ENCODE peak calls at places on chromosome 5, in six cellular contexts. G is GM23338, N is SK-N-SH, T is HCT116, E is HepG2, J is K562. S is an unnamed sample. For H3K4me1 and H3K27me3, the result is how much of the 10 kb centered on the place peaks cover.

GRCh38 chr5:173201636-173202265 is 33.3 kb downstream of the NKX2-5 start:
- DNase-seq in G (no peak), N (no peak), T (peak), E (peak), J (no peak), S (peak)

GRCh38 chr5:83253731-83254130 is 176.4 kb downstream of the XRCC4 start:
- DNase-seq in G (peak), N (no peak), T (no peak), E (no peak), J (no peak), S (no peak)

GRCh38 chr5:14476791-14477435 is 104.7 kb upstream of the OTULINL start:
- DNase-seq in G (no peak), N (no peak), T (no peak), E (no peak), J (no peak), S (peak)

GRCh38 chr5:64165500-64166200 is at the start of gene RNF180:
- DNase-seq in G (peak), N (peak), T (no peak), E (no peak), J (no peak), S (no peak)

GRCh38 chr5:40746703-40747102 is 9.1 kb downstream of the TTC33 start:
- DNase-seq in G (no peak), N (no peak), T (no peak), E (no peak), J (no peak), S (no peak)

GRCh38 chr5:7902993-7903625 is 34.2 kb downstream of the MTRR start:
- DNase-seq in G (no peak), N (no peak), T (no peak), E (no peak), J (no peak), S (no peak)

GRCh38 chr5:96709152-96709821 is 47.1 kb downstream of the CAST start:
- DNase-seq in G (no peak), N (no peak), T (no peak), E (no peak), J (no peak), S (no peak)

GRCh38 chr5:132458651-132459030 is 31.9 kb downstream of the IRF1 start:
- DNase-seq in G (no peak), N (no peak), T (no peak), E (no peak), J (no peak), S (no peak)

GRCh38 chr5:150670961-150671337 is 9.9 kb downstream of the MYOZ3 start:
- DNase-seq in G (no peak), N (no peak), T (no peak), E (no peak), J (no peak), S (no peak)

GRCh38 chr5:181205735-181206401 is 872 bp upstream of the TRIM7 start:
- DNase-seq in G (no peak), N (no peak), T (no peak), E (no peak), J (no peak), S (no peak)

GRCh38 chr5:124912653-124913328 is 166.4 kb upstream of the ZNF608 start:
- DNase-seq in G (no peak), N (no peak), T (no peak), E (no peak), J (no peak), S (no peak)

GRCh38 chr5:52150501-52150900 is 637.2 kb upstream of the ITGA1 start:
- DNase-seq in G (peak), N (no peak), T (no peak), E (peak), J (no peak), S (no peak)

GRCh38 chr5:168228668-168229067 is 62.8 kb upstream of the WWC1 start:
- DNase-seq in G (no peak), N (no peak), T (no peak), E (no peak), J (no peak), S (no peak)

GRCh38 chr5:146001544-146002185 is 65.3 kb downstream of the SH3RF2 start:
- DNase-seq in G (no peak), N (no peak), T (no peak), E (no peak), J (no peak), S (no peak)

GRCh38 chr5:179416114-179416730 is 71.0 kb upstream of the ADAMTS2 start:
- DNase-seq in G (no peak), N (peak), T (no peak), E (no peak), J (no peak), S (no peak)

GRCh38 chr5:81303563-81303962 is 2.2 kb downstream of the ZCCHC9 start:
- DNase-seq in G (no peak), N (no peak), T (no peak), E (peak), J (no peak), S (peak)

GRCh38 chr5:155189981-155190380 is 176.4 kb downstream of the KIF4B start:
- DNase-seq in G (peak), N (no peak), T (no peak), E (peak), J (no peak), S (no peak)

GRCh38 chr5:174723315-174723978 is 935 bp upstream of the MSX2 start:
- DNase-seq in G (no peak), N (no peak), T (no peak), E (no peak), J (no peak), S (no peak)

GRCh38 chr5:67375606-67376005 is 179.0 kb upstream of the CD180 start:
- DNase-seq in G (no peak), N (no peak), T (no peak), E (no peak), J (peak), S (no peak)

GRCh38 chr5:160250826-160251225 is 21.5 kb downstream of the FABP6 start:
- DNase-seq in G (no peak), N (no peak), T (no peak), E (no peak), J (no peak), S (no peak)

GRCh38 chr5:159341914-159342313 is 11.6 kb upstream of the IL12B start:
- DNase-seq in G (no peak), N (peak), T (peak), E (peak), J (peak), S (no peak)

GRCh38 chr5:17412760-17413671 is 85.0 kb upstream of the TAF11L2 start:
- DNase-seq in G (no peak), N (no peak), T (no peak), E (no peak), J (peak), S (no peak)

GRCh38 chr5:165757756-165758155 is 2252.3 kb downstream of the MAT2B start:
- DNase-seq in G (peak), N (no peak), T (no peak), E (no peak), J (no peak), S (no peak)

GRCh38 chr5:133140311-133140710 is 88.5 kb downstream of the HSPA4 start:
- DNase-seq in G (no peak), N (no peak), T (no peak), E (no peak), J (no peak), S (no peak)

GRCh38 chr5:72209515-72210115 is 102.3 kb downstream of the MAP1B start:
- DNase-seq in G (peak), N (no peak), T (no peak), E (no peak), J (no peak), S (no peak)

GRCh38 chr5:112533315-112533867 is 114.3 kb upstream of the EPB41L4A start:
- DNase-seq in G (peak), N (no peak), T (peak), E (peak), J (no peak), S (no peak)

GRCh38 chr5:58722160-58722559 is 139.3 kb downstream of the RAB3C start:
- DNase-seq in G (peak), N (no peak), T (no peak), E (no peak), J (no peak), S (no peak)

GRCh38 chr5:66779535-66779934 is 183.3 kb downstream of the MAST4 start:
- DNase-seq in G (no peak), N (no peak), T (no peak), E (no peak), J (no peak), S (no peak)

GRCh38 chr5:143908959-143909358 is 97.0 kb downstream of the HMHB1 start:
- DNase-seq in G (no peak), N (no peak), T (no peak), E (no peak), J (no peak), S (no peak)

GRCh38 chr5:143534764-143535159 is 131.3 kb upstream of the NR3C1 start:
- DNase-seq in G (no peak), N (no peak), T (no peak), E (no peak), J (no peak), S (no peak)

GRCh38 chr5:101018299-101018698 is 115.2 kb upstream of the ST8SIA4 start:
- DNase-seq in G (no peak), N (no peak), T (no peak), E (no peak), J (no peak), S (no peak)

GRCh38 chr5:122126177-122126701 is 3.1 kb upstream of the ZNF474 start:
- DNase-seq in G (peak), N (no peak), T (no peak), E (no peak), J (peak), S (no peak)

GRCh38 chr5:57450991-57451876 is 31.4 kb downstream of the ACTBL2 start:
- DNase-seq in G (no peak), N (peak), T (no peak), E (no peak), J (no peak), S (no peak)

GRCh38 chr5:57383093-57383861 is 99.3 kb downstream of the ACTBL2 start:
- DNase-seq in G (peak), N (peak), T (peak), E (peak), J (peak), S (peak)

GRCh38 chr5:150227606-150228273 is 37.9 kb downstream of the SLC6A7 start:
- DNase-seq in G (no peak), N (peak), T (no peak), E (no peak), J (no peak), S (no peak)

GRCh38 chr5:403995-404394 is 39.0 kb upstream of the EXOC3 start:
- DNase-seq in G (no peak), N (no peak), T (no peak), E (no peak), J (no peak), S (no peak)
- H3K4me1 ChIP-seq in G (under half), N (under half), T (half or more), E (under half), J (under half), S (under half)

GRCh38 chr5:171629221-171630005 is 156.2 kb upstream of the SMIM23 start:
- DNase-seq in G (peak), N (no peak), T (peak), E (no peak), J (no peak), S (no peak)
- H3K27me3 ChIP-seq in G (half or more), N (under half), T (under half), E (under half), J (under half), S (under half)

GRCh38 chr5:38051711-38052508 is 206.4 kb upstream of the EGFLAM start:
- DNase-seq in G (no peak), N (no peak), T (no peak), E (no peak), J (no peak), S (no peak)

GRCh38 chr5:38048400-38048799 is 208.6 kb upstream of the GDNF start:
- DNase-seq in G (no peak), N (no peak), T (no peak), E (no peak), J (no peak), S (no peak)

GRCh38 chr5:38045446-38045845 is 205.6 kb upstream of the GDNF start:
- DNase-seq in G (no peak), N (no peak), T (no peak), E (no peak), J (no peak), S (no peak)

DNA sequence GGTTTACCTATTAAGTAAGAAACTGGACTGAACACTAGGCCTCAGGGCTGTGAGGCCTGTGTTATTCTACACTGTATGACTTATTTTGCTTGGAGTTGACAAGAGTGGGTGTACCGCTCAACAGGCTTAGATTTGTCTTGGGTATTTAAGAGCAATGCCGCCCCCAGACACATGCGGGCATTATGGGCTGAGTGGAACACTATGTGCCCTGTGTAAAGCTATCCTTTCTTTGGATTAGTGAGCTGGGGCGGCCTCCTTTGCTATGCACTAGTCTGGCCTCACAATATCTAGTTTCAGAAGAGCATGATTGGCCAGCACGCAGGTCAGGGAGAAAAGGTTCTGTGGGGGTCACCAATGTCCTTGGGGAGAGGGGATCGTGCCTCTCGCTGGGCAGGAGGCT is 206.3 kb upstream of the GDNF start:
- DNase-seq in G (no peak), N (no peak), T (no peak), E (no peak), J (no peak), S (no peak)
- TF ChIP-seq REST in G (no peak), N (no peak), T (no peak), E (no peak), J (no peak), S (no peak)

DNA sequence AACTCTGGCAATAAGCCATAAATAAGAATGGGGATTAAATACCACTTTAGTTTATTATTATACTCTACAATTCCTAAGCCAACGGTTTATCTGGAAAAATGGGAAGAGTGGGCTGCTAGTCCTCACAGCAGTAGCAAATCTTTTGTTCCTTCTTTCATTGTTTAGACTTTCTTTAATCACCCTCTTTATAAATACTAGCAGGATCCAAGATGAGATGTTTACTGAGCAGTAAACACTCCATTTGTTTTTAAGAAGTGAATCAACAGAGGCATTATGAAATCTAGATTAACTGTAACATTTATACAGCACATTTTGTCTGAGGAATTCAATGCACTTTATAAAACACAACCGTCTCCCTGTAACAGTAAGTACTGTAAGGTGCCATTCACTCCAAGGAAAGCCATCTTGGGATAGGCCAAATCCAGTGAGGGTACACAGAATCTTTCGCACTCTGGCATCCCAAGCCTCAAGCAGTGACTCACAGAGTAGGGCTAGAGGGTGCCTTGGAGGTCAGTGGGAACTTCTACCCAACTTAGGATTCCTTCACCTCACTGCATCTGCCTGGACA is 89.6 kb downstream of the DROSHA start:
- DNase-seq in G (no peak), N (no peak), T (no peak), E (no peak), J (no peak), S (no peak)
- H3K4me1 ChIP-seq in G (under half), N (under half), T (under half), E (under half), J (under half), S (under half)

DNA sequence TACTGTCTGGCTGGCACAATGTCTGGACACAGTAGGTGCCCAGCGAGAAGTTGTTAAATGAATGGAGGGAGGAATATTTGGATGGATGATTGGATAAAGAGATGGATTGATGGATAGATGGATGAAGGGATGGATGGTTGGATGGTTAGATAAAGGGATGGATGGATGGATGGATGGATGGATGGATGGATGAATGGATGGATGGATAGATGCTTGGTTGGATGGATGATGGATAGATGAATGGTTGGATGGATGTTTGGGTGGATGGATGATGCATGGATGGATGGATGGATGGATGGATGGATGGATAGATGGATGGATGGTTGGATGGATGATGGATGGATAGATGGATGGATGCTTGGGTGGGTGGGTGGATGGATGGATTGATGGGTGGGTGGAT is 90.4 kb downstream of the UBE2QL1 start:
- DNase-seq in G (no peak), N (no peak), T (no peak), E (no peak), J (no peak), S (no peak)
- H3K27me3 ChIP-seq in G (under half), N (under half), T (under half), E (under half), J (under half), S (under half)

DNA sequence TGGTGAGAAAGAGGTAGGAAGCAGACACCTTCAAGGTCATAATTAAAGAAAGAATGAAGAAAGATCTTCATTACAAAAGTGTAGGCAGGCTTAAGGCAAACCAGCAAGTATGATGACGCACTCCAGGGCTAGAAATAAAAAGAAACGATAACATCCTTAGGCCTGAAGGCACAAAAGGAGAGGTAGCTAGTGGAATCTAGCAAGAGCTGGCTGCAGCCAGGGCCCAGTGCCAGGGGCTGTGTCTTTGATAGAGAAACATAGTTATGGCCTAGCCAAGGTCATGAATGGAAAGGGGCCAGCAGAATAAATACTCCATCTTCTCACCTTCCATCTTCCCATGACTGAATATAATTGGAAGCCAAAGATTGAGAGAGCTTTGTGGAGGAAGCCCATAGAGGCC is 6.8 kb upstream of the SH3TC2 start:
- DNase-seq in G (no peak), N (no peak), T (no peak), E (no peak), J (no peak), S (no peak)
- TF ChIP-seq REST in G (no peak), N (no peak), T (no peak), E (no peak), J (no peak), S (no peak)

GRCh38 chr5:119360905-119361605 is 5.2 kb downstream of the TNFAIP8 start:
- DNase-seq in G (no peak), N (no peak), T (no peak), E (no peak), J (no peak), S (no peak)

GRCh38 chr5:119357815-119358559 is 2.2 kb downstream of the TNFAIP8 start:
- DNase-seq in G (no peak), N (no peak), T (no peak), E (no peak), J (no peak), S (no peak)

GRCh38 chr5:119357309-119357708 is 1.5 kb downstream of the TNFAIP8 start:
- DNase-seq in G (no peak), N (no peak), T (no peak), E (no peak), J (no peak), S (no peak)

GRCh38 chr5:119359737-119360413 is 4.1 kb downstream of the TNFAIP8 start:
- DNase-seq in G (no peak), N (no peak), T (no peak), E (no peak), J (no peak), S (no peak)

DNA sequence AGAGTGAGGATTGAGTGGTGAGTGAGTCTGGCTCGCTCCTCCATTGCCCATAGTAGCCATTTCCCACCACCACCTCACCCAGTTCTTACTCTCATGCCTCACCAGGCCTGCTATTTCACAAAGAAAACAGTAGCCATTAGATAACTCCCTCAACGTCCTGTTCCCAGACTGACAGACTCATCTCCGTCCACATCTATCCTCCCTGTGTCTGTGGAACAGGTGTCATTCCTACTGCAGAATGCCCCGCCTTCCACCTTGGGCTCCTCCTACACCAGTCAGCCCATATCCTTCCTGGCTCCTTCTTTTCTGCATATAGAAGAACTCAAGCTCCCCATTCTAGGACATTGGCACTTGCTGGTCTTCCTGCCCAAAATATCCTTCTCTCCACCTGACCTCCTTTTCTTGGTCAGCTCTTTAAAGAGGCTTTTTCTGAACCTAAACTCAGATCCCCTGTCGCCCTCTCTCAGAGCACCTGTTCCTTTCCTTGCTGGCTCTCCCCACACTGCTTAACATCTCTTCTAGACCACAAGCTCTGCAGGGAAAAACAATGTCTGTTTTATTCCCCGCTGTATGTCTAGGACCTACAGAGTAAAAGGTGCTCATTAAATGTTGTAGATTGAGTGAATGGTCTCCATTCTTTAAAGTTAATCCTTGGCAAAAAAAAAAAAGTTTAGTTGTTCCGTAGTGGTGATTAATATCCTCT is 3.2 kb downstream of the TNFAIP8 start:
- DNase-seq in G (peak), N (no peak), T (no peak), E (no peak), J (peak), S (no peak)
- H3K4me1 ChIP-seq in G (half or more), N (under half), T (under half), E (under half), J (under half), S (under half)

GRCh38 chr5:135030691-135031145 is 3.3 kb downstream of the PITX1 start:
- DNase-seq in G (peak), N (no peak), T (no peak), E (no peak), J (no peak), S (no peak)
- H3K27me3 ChIP-seq in G (half or more), N (half or more), T (under half), E (under half), J (under half), S (under half)

DNA sequence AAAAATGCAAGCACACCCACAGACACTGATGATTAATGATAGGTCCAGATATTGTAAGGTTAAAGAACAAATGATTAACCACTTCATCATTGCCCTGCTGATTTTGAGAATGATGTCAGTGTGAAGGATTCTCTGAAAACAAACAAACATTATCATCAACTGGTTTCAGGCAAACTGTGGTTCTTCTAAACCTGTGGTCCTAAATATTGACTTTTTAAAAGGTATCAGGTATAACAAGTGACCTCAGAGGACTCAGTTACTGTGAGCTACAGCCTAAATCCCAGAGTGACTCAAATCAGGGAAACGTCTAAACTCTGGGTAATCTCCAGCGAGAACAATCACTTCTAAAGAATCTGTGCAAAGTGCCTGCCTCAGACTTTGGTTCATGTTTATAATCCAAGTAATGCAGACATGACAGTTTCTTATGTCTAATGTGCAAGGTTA is 172.3 kb upstream of the CDH6 start:
- DNase-seq in G (no peak), N (no peak), T (no peak), E (no peak), J (no peak), S (no peak)
- TF ChIP-seq REST in G (no peak), N (no peak), T (no peak), E (no peak), J (no peak), S (no peak)

S was measured in Panc1.